ENCODE peak calls at places on chromosomes 11 and 22, in six cellular contexts. A is H1, H is SK-N-SH, E is HepG2, Y is GM12878, R is K562. U is an unnamed sample.

GRCh38 chr11:97502201-97502600 is 1112.4 kb downstream of the JRKL start:
- DNase-seq in A (no peak), R (no peak), H (no peak), E (no peak), Y (no peak), U (no peak)

GRCh38 chr22:31346733-31347250 is 646 bp upstream of the PATZ1 start:
- DNase-seq in R (peak), A (no peak), Y (no peak), E (peak), H (peak), U (peak)

GRCh38 chr11:134359646-134360045 is 27.9 kb downstream of the GLB1L2 start:
- DNase-seq in R (no peak), H (no peak), E (no peak), A (no peak), Y (no peak), U (no peak)

GRCh38 chr11:128733440-128734115 is 39.7 kb downstream of the FLI1 start:
- DNase-seq in H (peak), A (peak), R (no peak), E (no peak), Y (no peak), U (peak)

GRCh38 chr11:118227865-118228785 is 3.3 kb upstream of the JAML start:
- DNase-seq in E (no peak), R (no peak), Y (no peak), H (no peak), A (no peak), U (no peak)

GRCh38 chr11:45158891-45159605 is 12.6 kb downstream of the PRDM11 start:
- DNase-seq in R (no peak), E (no peak), Y (no peak), H (no peak), A (no peak), U (no peak)

GRCh38 chr11:57624864-57625263 is 24.8 kb downstream of the YPEL4 start:
- DNase-seq in A (no peak), R (no peak), E (no peak), H (no peak), Y (no peak), U (no peak)

GRCh38 chr11:11206457-11206856 is 146.6 kb downstream of the CSNK2A3 start:
- DNase-seq in H (no peak), A (no peak), R (no peak), E (no peak), Y (no peak), U (no peak)

GRCh38 chr22:35131423-35132050 is 65.6 kb downstream of the ISX start:
- DNase-seq in A (no peak), E (no peak), H (no peak), Y (no peak), R (peak), U (peak)

GRCh38 chr22:50621948-50622722 is 5.8 kb downstream of the ARSA start:
- DNase-seq in R (no peak), A (peak), Y (peak), H (peak), E (no peak), U (peak)

GRCh38 chr11:92401507-92401906 is 176.9 kb downstream of the FAT3 start:
- DNase-seq in Y (no peak), H (no peak), E (no peak), R (no peak), A (no peak), U (no peak)

GRCh38 chr11:820655-821512 is 2.2 kb downstream of the PNPLA2 start:
- DNase-seq in E (peak), H (no peak), Y (no peak), A (no peak), R (no peak), U (no peak)

GRCh38 chr22:46462726-46463371 is 74.6 kb downstream of the CELSR1 start:
- DNase-seq in E (no peak), Y (no peak), A (no peak), R (peak), H (no peak), U (no peak)

GRCh38 chr22:19772673-19773469 is 12.3 kb downstream of the TBX1 start:
- DNase-seq in H (no peak), E (no peak), A (no peak), Y (peak), R (peak), U (no peak)

GRCh38 chr11:6395470-6396060 is 5.3 kb downstream of the SMPD1 start:
- DNase-seq in H (no peak), A (no peak), R (no peak), Y (no peak), E (no peak), U (no peak)

GRCh38 chr22:22397292-22397870 is 111.2 kb downstream of the ZNF280B start:
- DNase-seq in A (no peak), H (no peak), E (peak), R (peak), Y (no peak), U (no peak)

GRCh38 chr11:69352715-69353325 is 58.9 kb downstream of the MYEOV start:
- DNase-seq in R (no peak), A (peak), E (no peak), H (no peak), Y (no peak), U (no peak)

GRCh38 chr22:17266261-17266971 is 47.2 kb upstream of the ADA2 start:
- DNase-seq in A (peak), E (no peak), H (no peak), R (no peak), Y (no peak), U (no peak)

GRCh38 chr22:49754674-49755590 is 72.7 kb downstream of the BRD1 start:
- DNase-seq in A (no peak), R (no peak), Y (no peak), E (no peak), H (peak), U (no peak)

GRCh38 chr11:30358569-30358968 is 35.7 kb downstream of the ARL14EP start:
- DNase-seq in R (no peak), H (no peak), A (no peak), E (no peak), Y (no peak), U (no peak)

GRCh38 chr11:64381350-64381749 is 22.4 kb downstream of the RPS6KA4 start:
- DNase-seq in R (no peak), E (no peak), A (no peak), Y (no peak), H (no peak), U (no peak)

GRCh38 chr11:82796970-82797594 is 63.4 kb upstream of the FAM181B start:
- DNase-seq in R (no peak), A (no peak), E (no peak), H (no peak), Y (no peak), U (no peak)

GRCh38 chr11:63793163-63793562 is 20.1 kb upstream of the SPINDOC start:
- DNase-seq in E (no peak), R (no peak), H (no peak), Y (no peak), A (no peak), U (no peak)

GRCh38 chr11:82995754-82996398 is 75.8 kb downstream of the RAB30 start:
- DNase-seq in H (no peak), A (no peak), E (no peak), R (no peak), Y (no peak), U (no peak)

GRCh38 chr11:70641366-70641765 is 243.0 kb downstream of the CTTN start:
- DNase-seq in Y (no peak), E (no peak), H (peak), A (no peak), R (no peak), U (peak)

GRCh38 chr11:94493146-94493442 is 550 bp downstream of the MRE11 start:
- DNase-seq in Y (no peak), R (no peak), H (no peak), A (no peak), E (no peak), U (peak)

GRCh38 chr11:122900803-122901202 is 18.2 kb downstream of the JHY start:
- DNase-seq in Y (no peak), A (no peak), E (no peak), H (no peak), R (no peak), U (no peak)

GRCh38 chr11:2891901-2892214 is 6.3 kb upstream of the CDKN1C start:
- DNase-seq in H (no peak), E (peak), A (no peak), Y (no peak), R (no peak), U (no peak)

GRCh38 chr11:92658733-92659132 is 310.7 kb upstream of the MTNR1B start:
- DNase-seq in E (no peak), R (no peak), A (no peak), Y (no peak), H (no peak), U (no peak)

GRCh38 chr22:24146791-24147353 is 34.4 kb upstream of the SUSD2 start:
- DNase-seq in R (no peak), E (no peak), H (peak), Y (no peak), A (peak), U (no peak)

GRCh38 chr22:20507253-20508066 is at the start of gene MED15:
- DNase-seq in E (peak), R (peak), Y (peak), A (peak), H (peak), U (peak)

GRCh38 chr11:19995131-19995530 is 165.1 kb downstream of the DBX1 start:
- DNase-seq in Y (no peak), E (peak), A (no peak), H (no peak), R (peak), U (no peak)

GRCh38 chr11:692824-693414 is 2.1 kb downstream of the DEAF1 start:
- DNase-seq in Y (peak), A (no peak), E (no peak), R (no peak), H (no peak), U (no peak)

GRCh38 chr11:1336836-1337646 is 27.6 kb upstream of the TOLLIP start:
- DNase-seq in E (no peak), Y (no peak), A (peak), R (no peak), H (peak), U (no peak)

GRCh38 chr11:36008576-36008975 is 64.7 kb downstream of the LDLRAD3 start:
- DNase-seq in H (no peak), Y (no peak), A (no peak), R (no peak), E (no peak), U (no peak)

GRCh38 chr11:792873-793272 is 3.0 kb upstream of the CEND1 start:
- DNase-seq in H (no peak), R (no peak), Y (no peak), E (no peak), A (no peak), U (no peak)

DNA sequence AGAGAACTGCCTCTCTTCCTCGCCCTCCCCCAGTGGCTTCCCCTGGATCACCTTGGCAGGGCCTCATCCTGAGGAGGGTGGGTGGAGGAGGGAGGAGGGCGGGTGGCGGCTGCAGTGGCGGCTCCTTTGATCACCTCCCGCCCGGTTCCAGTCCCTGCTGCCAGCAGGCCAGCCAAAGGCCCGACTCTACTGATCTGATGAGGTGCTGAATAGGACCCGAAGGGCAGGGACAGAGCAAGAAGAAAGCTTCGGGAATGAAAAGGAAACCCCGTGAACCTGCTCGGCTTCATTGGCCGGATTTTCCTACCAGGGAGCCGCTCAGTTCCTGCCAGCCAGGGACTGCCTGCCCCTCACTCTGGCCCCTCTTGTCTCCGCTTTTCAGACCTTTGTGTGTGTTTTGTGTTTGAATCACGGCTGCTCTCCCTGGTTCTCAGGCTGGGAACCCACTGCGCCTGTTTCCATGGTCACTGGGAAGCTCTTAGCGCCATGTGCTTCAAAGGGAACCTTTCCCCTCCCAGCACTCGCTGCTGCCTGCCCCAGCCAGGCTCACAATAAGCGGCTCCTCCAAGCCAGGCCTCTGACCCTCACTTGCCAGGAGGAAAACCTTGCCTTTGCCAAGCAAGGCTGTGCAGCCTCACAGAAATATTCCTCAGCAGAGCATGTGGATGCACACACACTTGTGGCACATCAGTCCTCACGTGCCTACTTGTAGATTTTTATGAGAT is 56.8 kb downstream of the C22orf31 start:
- DNase-seq in A (peak), E (peak), Y (no peak), H (peak), R (peak), U (no peak)
- TF ChIP-seq GABPA in A (no peak), E (no peak), Y (no peak), H (no peak), R (no peak), U (no peak)

GRCh38 chr11:102722804-102723203 is 1.9 kb downstream of the MMP8 start:
- DNase-seq in E (no peak), H (no peak), R (no peak), A (no peak), Y (no peak), U (no peak)
- H3K27ac ChIP-seq in E (no peak), H (no peak), R (no peak), A (no peak), Y (no peak), U (no peak)

DNA sequence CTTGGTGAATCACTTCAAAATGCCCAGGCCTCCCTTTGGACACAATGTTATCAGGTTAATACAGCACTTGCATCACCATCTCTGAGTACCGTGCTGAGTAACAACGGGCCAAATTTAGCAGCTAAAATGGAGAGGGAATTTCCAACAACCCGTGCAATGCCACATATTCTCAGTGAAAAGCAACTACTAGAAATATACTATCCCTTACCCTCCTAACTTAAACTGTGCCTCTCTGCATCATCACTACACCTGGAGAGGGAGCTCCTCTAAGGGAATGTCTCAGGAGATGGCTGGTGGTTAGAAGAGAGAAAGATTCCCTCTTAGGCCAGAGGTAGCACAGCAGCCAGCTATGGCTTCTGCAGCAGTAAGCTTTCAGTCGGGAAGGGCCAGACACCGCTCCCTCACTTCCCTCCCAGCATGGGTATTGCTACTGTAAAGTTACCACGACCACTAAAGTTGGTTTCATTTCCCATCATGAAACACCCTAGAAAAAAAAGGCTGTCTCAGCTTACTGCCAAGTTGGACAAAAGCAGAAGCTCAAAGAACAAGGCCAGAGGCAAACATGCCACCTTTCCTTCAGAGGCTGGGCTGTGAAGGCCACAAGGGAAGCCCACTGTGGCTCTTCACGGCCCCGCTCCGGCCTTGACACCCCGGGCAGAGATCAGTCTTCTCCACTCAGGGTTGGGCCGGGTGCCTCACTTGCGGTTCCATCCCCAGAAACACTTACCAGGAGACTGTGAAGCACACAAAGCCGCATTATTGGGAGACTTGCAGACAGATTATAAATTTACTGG is 3.9 kb downstream of the MAML2 start:
- DNase-seq in A (no peak), Y (peak), H (no peak), E (peak), R (no peak), U (peak)
- H3K4me3 ChIP-seq in A (no peak), Y (peak), H (peak), E (peak), R (peak), U (no peak)

GRCh38 chr11:68261749-68262543 is 9.8 kb downstream of the C11orf24 start:
- DNase-seq in E (no peak), H (no peak), A (no peak), Y (no peak), R (no peak), U (no peak)

GRCh38 chr11:68260484-68260883 is 11.3 kb downstream of the C11orf24 start:
- DNase-seq in A (no peak), H (no peak), R (no peak), E (no peak), Y (no peak), U (no peak)

GRCh38 chr11:68262544-68262827 is 9.3 kb downstream of the C11orf24 start:
- DNase-seq in A (no peak), R (no peak), H (no peak), E (no peak), Y (no peak), U (no peak)

GRCh38 chr11:68259122-68259959 is 12.4 kb downstream of the C11orf24 start:
- DNase-seq in H (no peak), Y (no peak), A (no peak), R (no peak), E (no peak), U (no peak)

GRCh38 chr11:68261006-68261405 is 10.8 kb downstream of the C11orf24 start:
- DNase-seq in H (no peak), Y (no peak), R (no peak), E (no peak), A (no peak), U (no peak)
- TF ChIP-seq GABPA in H (no peak), Y (no peak), R (no peak), E (no peak), A (no peak), U (no peak)

GRCh38 chr11:86511086-86511551 is 136.4 kb downstream of the CCDC81 start:
- DNase-seq in H (no peak), R (no peak), A (no peak), E (no peak), Y (peak), U (no peak)
- H3K27ac ChIP-seq in H (no peak), R (peak), A (no peak), E (no peak), Y (no peak), U (no peak)

DNA sequence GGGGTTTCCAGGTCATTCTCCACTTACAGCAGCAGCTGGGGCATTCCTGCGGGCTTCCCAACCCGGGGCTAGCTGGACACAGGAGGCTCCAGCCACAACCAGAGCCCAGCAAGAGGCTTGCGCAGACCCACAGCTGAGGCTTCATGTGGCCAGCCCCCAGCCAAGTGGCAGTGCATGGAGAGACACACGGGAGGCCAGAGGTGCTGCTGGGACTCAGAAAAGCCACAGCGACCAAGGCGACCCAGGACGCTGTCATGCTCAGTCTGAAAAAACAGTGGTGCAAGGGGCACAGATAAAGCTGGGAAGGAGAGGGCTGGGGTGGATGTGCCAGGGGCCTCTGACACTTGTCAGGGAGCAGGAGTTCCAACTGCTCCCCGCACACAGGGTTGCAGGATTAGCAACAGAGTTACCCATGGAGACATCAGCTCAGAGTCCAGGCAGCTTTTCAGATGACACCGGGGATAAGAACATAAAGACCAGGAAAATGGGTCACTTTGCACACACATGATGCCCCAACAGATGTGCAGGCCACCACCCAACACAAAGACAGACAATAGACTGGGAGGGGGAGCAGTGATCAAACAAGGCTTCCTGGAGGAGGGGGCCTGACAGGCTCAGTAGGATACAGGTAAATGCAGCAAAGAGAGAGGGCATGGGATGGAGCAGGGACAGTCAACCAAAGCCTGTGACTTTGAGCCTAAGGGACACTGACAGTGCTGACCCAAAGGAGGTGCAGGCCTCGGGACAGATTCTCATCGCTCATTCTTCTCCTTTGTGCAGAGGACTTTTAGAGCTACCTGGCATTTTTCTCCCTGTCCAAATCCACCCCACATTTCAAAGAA is 6.9 kb upstream of the NEAT1 start:
- DNase-seq in A (no peak), R (no peak), H (peak), Y (no peak), E (peak), U (no peak)
- H3K4me3 ChIP-seq in A (peak), R (peak), H (peak), Y (peak), E (peak), U (no peak)

DNA sequence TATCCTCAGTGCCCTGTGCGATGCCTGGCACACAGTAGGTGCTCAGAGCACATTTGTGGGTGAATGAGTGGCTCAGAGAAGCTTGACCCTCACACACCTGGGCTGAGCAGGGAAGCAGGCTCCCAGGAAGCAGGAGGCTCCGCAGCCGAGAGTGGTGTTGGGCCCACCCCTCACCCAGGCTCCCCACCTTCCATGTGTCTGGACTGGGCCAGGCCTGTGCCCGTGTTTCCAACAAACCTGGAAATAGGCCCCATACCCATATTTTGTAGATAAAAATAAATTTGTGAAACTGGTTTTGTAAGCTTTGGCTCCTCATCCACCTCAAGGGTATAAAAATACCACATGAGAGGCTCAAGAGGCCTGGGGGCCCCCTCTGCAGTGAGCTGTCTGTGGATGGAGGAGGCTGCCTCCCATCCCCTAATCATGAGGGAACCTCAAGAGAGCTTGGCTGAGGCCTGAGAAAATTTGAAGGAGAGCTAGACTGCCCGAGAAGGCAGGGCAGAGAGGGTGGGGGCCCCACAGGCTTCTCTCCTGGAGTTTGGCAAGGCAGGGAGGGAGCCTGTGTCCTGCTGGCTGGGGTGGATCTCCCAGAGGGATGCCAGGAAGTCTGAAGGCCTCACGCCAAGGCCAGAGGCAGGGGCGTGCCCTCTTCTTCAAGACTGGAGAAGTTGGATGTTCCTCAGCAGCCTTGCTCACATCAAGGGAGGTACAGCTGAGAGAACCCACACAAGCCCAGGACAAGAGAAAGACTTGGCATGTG is 147.0 kb upstream of the NECTIN1 start:
- DNase-seq in A (no peak), H (no peak), R (no peak), E (no peak), Y (no peak), U (no peak)
- TF ChIP-seq GABPA in A (no peak), H (no peak), R (no peak), E (no peak), Y (no peak), U (no peak)

U was measured in HL-60.